ENCODE peak calls at places on chromosomes 16 and 17, in nine cellular contexts. One of them, this sample, is unnamed.

GRCh38 chr17:66541461-66542182 is 239.2 kb downstream of the PRKCA start:
- DNase-seq in activated gamma-delta T cell treated with anti-CD3 and anti-CD28 coated beads, Interleukin-2, amount 50 U/mL, for 16 hours: no peak
- DNase-seq in NAMALWA: peak; percentile 83
- DNase-seq in endothelial cell: no peak
- DNase-seq in NCI-H2081: no peak
- DNase-seq in LoVo: no peak
- DNase-seq in HTR-8/SVneo: no peak
- DNase-seq in HS-27A: peak; percentile 26
- DNase-seq in A549: no peak
- DNase-seq in this sample: no peak

GRCh38 chr16:28986492-28986891 is 1.6 kb downstream of the LAT start:
- DNase-seq in HTR-8/SVneo: no peak
- DNase-seq in endothelial cell: no peak
- DNase-seq in HS-27A: no peak
- DNase-seq in LoVo: no peak
- DNase-seq in NAMALWA: no peak
- DNase-seq in NCI-H2081: no peak
- DNase-seq in A549: no peak
- DNase-seq in activated gamma-delta T cell treated with anti-CD3 and anti-CD28 coated beads, Interleukin-2, amount 50 U/mL, for 16 hours: no peak
- DNase-seq in this sample: no peak

GRCh38 chr16:87062569-87063442 is 254.4 kb downstream of the C16orf95 start:
- DNase-seq in A549: peak; percentile 70
- DNase-seq in NCI-H2081: peak; percentile 27
- DNase-seq in NAMALWA: peak; percentile 85
- DNase-seq in activated gamma-delta T cell treated with anti-CD3 and anti-CD28 coated beads, Interleukin-2, amount 50 U/mL, for 16 hours: peak; percentile 17
- DNase-seq in HS-27A: peak; percentile 51
- DNase-seq in LoVo: peak; percentile 76
- DNase-seq in HTR-8/SVneo: peak; percentile 88
- DNase-seq in endothelial cell: peak; percentile 80
- DNase-seq in this sample: no peak

GRCh38 chr16:50530277-50531236 is 17.6 kb upstream of the NKD1 start:
- DNase-seq in LoVo: no peak
- DNase-seq in NAMALWA: no peak
- DNase-seq in endothelial cell: no peak
- DNase-seq in NCI-H2081: no peak
- DNase-seq in HS-27A: no peak
- DNase-seq in HTR-8/SVneo: no peak
- DNase-seq in activated gamma-delta T cell treated with anti-CD3 and anti-CD28 coated beads, Interleukin-2, amount 50 U/mL, for 16 hours: no peak
- DNase-seq in A549: no peak
- DNase-seq in this sample: no peak

GRCh38 chr17:8829036-8829941 is 30.1 kb upstream of the MFSD6L start:
- DNase-seq in LoVo: no peak
- DNase-seq in activated gamma-delta T cell treated with anti-CD3 and anti-CD28 coated beads, Interleukin-2, amount 50 U/mL, for 16 hours: no peak
- DNase-seq in NAMALWA: no peak
- DNase-seq in A549: no peak
- DNase-seq in HTR-8/SVneo: no peak
- DNase-seq in HS-27A: no peak
- DNase-seq in NCI-H2081: no peak
- DNase-seq in endothelial cell: no peak
- DNase-seq in this sample: no peak

GRCh38 chr17:16933317-16934132 is 38.4 kb downstream of the TNFRSF13B start:
- DNase-seq in HTR-8/SVneo: no peak
- DNase-seq in activated gamma-delta T cell treated with anti-CD3 and anti-CD28 coated beads, Interleukin-2, amount 50 U/mL, for 16 hours: no peak
- DNase-seq in endothelial cell: no peak
- DNase-seq in A549: no peak
- DNase-seq in NAMALWA: no peak
- DNase-seq in NCI-H2081: no peak
- DNase-seq in HS-27A: no peak
- DNase-seq in LoVo: no peak
- DNase-seq in this sample: no peak

GRCh38 chr17:1912146-1912545 is 82.3 kb downstream of the RPA1 start:
- DNase-seq in HTR-8/SVneo: no peak
- DNase-seq in NCI-H2081: no peak
- DNase-seq in A549: no peak
- DNase-seq in endothelial cell: no peak
- DNase-seq in LoVo: no peak
- DNase-seq in HS-27A: no peak
- DNase-seq in activated gamma-delta T cell treated with anti-CD3 and anti-CD28 coated beads, Interleukin-2, amount 50 U/mL, for 16 hours: no peak
- DNase-seq in NAMALWA: no peak
- DNase-seq in this sample: no peak

GRCh38 chr16:30744146-30744545 is 4.1 kb upstream of the PHKG2 start:
- DNase-seq in activated gamma-delta T cell treated with anti-CD3 and anti-CD28 coated beads, Interleukin-2, amount 50 U/mL, for 16 hours: no peak
- DNase-seq in NAMALWA: no peak
- DNase-seq in HS-27A: no peak
- DNase-seq in endothelial cell: no peak
- DNase-seq in A549: no peak
- DNase-seq in HTR-8/SVneo: no peak
- DNase-seq in NCI-H2081: no peak
- DNase-seq in LoVo: no peak
- DNase-seq in this sample: no peak

GRCh38 chr16:57297856-57298255 is 13.4 kb upstream of the PLLP start:
- DNase-seq in NAMALWA: peak; percentile 18
- DNase-seq in endothelial cell: no peak
- DNase-seq in LoVo: no peak
- DNase-seq in HTR-8/SVneo: no peak
- DNase-seq in HS-27A: no peak
- DNase-seq in A549: no peak
- DNase-seq in NCI-H2081: no peak
- DNase-seq in activated gamma-delta T cell treated with anti-CD3 and anti-CD28 coated beads, Interleukin-2, amount 50 U/mL, for 16 hours: no peak
- DNase-seq in this sample: no peak

GRCh38 chr16:27408602-27409031 is 6.6 kb downstream of the IL21R start:
- DNase-seq in endothelial cell: no peak
- DNase-seq in LoVo: no peak
- DNase-seq in NCI-H2081: no peak
- DNase-seq in activated gamma-delta T cell treated with anti-CD3 and anti-CD28 coated beads, Interleukin-2, amount 50 U/mL, for 16 hours: no peak
- DNase-seq in NAMALWA: no peak
- DNase-seq in HTR-8/SVneo: no peak
- DNase-seq in HS-27A: no peak
- DNase-seq in A549: no peak
- DNase-seq in this sample: no peak